ENCODE peak calls at places on chromosomes 3 and 15, in eight cellular contexts. One of them, this sample, is unnamed.

GRCh38 chr3:43178891-43179366 is 73.0 kb upstream of the POMGNT2 start:
- DNase-seq in nephron progenitor cell: no peak
- DNase-seq in fibroblast of lung: peak; percentile 74
- DNase-seq in body of pancreas: peak; percentile 64
- DNase-seq in mammary epithelial cell: peak; percentile 75
- DNase-seq in endothelial cell: no peak
- DNase-seq in progenitor cell of endocrine pancreas: no peak
- DNase-seq in stomach: peak; percentile 43
- DNase-seq in this sample: peak; percentile 86

GRCh38 chr3:42204867-42205599 is 61.0 kb downstream of the CCK start:
- DNase-seq in endothelial cell: no peak
- DNase-seq in fibroblast of lung: no peak
- DNase-seq in stomach: no peak
- DNase-seq in mammary epithelial cell: no peak
- DNase-seq in body of pancreas: no peak
- DNase-seq in progenitor cell of endocrine pancreas: no peak
- DNase-seq in nephron progenitor cell: no peak
- DNase-seq in this sample: no peak

GRCh38 chr15:101805605-101806345 is 2.5 kb downstream of the OR4F6 start:
- DNase-seq in nephron progenitor cell: no peak
- DNase-seq in body of pancreas: no peak
- DNase-seq in stomach: no peak
- DNase-seq in fibroblast of lung: no peak
- DNase-seq in endothelial cell: no peak
- DNase-seq in mammary epithelial cell: peak; percentile 68
- DNase-seq in progenitor cell of endocrine pancreas: no peak
- DNase-seq in this sample: peak; percentile 29

GRCh38 chr3:58528629-58529028 is 8.4 kb downstream of the ACOX2 start:
- DNase-seq in progenitor cell of endocrine pancreas: no peak
- DNase-seq in stomach: peak; percentile 88
- DNase-seq in fibroblast of lung: peak; percentile 72
- DNase-seq in nephron progenitor cell: no peak
- DNase-seq in endothelial cell: no peak
- DNase-seq in mammary epithelial cell: peak; percentile 69
- DNase-seq in body of pancreas: peak; percentile 90
- DNase-seq in this sample: peak; percentile 71

GRCh38 chr15:65906396-65906795 is 37.1 kb downstream of the RAB11A start:
- DNase-seq in progenitor cell of endocrine pancreas: no peak
- DNase-seq in mammary epithelial cell: peak; percentile 56
- DNase-seq in endothelial cell: no peak
- DNase-seq in nephron progenitor cell: no peak
- DNase-seq in body of pancreas: no peak
- DNase-seq in stomach: no peak
- DNase-seq in fibroblast of lung: no peak
- DNase-seq in this sample: peak; percentile 76

GRCh38 chr15:68268405-68268804 is 9.1 kb upstream of the FEM1B start:
- DNase-seq in endothelial cell: no peak
- DNase-seq in fibroblast of lung: no peak
- DNase-seq in body of pancreas: no peak
- DNase-seq in stomach: no peak
- DNase-seq in progenitor cell of endocrine pancreas: no peak
- DNase-seq in mammary epithelial cell: peak; percentile 92
- DNase-seq in nephron progenitor cell: no peak
- DNase-seq in this sample: peak; percentile 92

GRCh38 chr15:35060591-35060990 is 24.5 kb downstream of the NANOGP8 start:
- DNase-seq in body of pancreas: no peak
- DNase-seq in stomach: no peak
- DNase-seq in nephron progenitor cell: no peak
- DNase-seq in endothelial cell: no peak
- DNase-seq in mammary epithelial cell: no peak
- DNase-seq in progenitor cell of endocrine pancreas: no peak
- DNase-seq in fibroblast of lung: no peak
- DNase-seq in this sample: no peak

GRCh38 chr3:194137314-194138097 is 1.6 kb downstream of the HES1 start:
- DNase-seq in endothelial cell: peak; percentile 50
- DNase-seq in fibroblast of lung: no peak
- DNase-seq in nephron progenitor cell: peak; percentile 66
- DNase-seq in body of pancreas: peak; percentile 87
- DNase-seq in stomach: peak; percentile 77
- DNase-seq in mammary epithelial cell: peak; percentile 64
- DNase-seq in progenitor cell of endocrine pancreas: peak; percentile 49
- DNase-seq in this sample: peak; percentile 51

GRCh38 chr15:48590704-48591103 is 54.8 kb downstream of the FBN1 start:
- DNase-seq in fibroblast of lung: no peak
- DNase-seq in mammary epithelial cell: no peak
- DNase-seq in nephron progenitor cell: no peak
- DNase-seq in stomach: no peak
- DNase-seq in progenitor cell of endocrine pancreas: no peak
- DNase-seq in endothelial cell: no peak
- DNase-seq in body of pancreas: no peak
- DNase-seq in this sample: no peak

DNA sequence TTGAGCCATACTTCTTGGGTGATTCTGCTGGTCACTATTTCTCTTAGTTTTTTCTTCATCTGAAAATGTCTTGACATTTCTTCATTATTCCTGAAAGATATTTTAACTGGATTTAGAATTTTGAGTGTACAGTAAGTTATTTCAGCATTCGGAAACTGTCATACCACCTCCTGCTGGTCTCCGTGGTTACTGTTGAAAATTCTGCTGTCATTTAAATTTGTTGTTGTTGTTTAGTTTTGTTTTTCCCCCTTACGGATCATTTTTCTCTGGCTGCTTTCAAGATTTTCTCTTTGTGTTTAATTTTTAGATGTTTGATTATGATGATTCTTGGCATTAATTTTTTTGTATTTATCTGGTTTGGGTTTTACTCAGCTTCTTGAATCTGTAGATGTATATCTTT is 100.5 kb downstream of the CHRNA7 start:
- DNase-seq in body of pancreas: no peak
- DNase-seq in endothelial cell: no peak
- DNase-seq in fibroblast of lung: no peak
- DNase-seq in progenitor cell of endocrine pancreas: no peak
- DNase-seq in stomach: no peak
- DNase-seq in nephron progenitor cell: no peak
- DNase-seq in mammary epithelial cell: no peak
- DNase-seq in this sample: no peak
- TF ChIP-seq CTCF in body of pancreas: no peak
- TF ChIP-seq CTCF in endothelial cell: peak; percentile 51
- TF ChIP-seq CTCF in fibroblast of lung: no peak
- TF ChIP-seq CTCF in progenitor cell of endocrine pancreas: peak; percentile 28
- TF ChIP-seq CTCF in stomach: no peak
- TF ChIP-seq CTCF in nephron progenitor cell: no peak
- TF ChIP-seq CTCF in mammary epithelial cell: no peak
- TF ChIP-seq CTCF in this sample: no peak

DNA sequence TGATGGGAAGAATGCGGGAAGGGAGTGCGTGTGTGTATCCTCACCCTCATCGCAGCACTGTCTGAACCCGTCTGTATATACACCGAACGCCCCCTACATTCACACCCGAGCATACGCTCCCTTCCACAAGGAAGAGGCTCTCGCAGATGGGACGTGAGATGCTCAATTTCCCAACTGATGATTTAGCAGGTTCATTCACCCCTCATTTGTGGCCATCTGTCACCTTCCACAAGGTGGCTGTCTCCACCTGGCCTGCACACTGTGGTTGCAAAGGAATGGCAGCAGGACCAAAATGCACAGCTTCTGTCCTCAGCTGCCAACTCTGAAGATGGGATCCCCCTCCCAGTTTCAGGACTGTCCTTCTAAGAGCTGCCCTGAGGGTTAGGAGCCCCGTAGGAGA is 19.4 kb upstream of the SLC6A1 start:
- DNase-seq in body of pancreas: no peak
- DNase-seq in mammary epithelial cell: no peak
- DNase-seq in endothelial cell: no peak
- DNase-seq in nephron progenitor cell: no peak
- DNase-seq in stomach: no peak
- DNase-seq in progenitor cell of endocrine pancreas: no peak
- DNase-seq in fibroblast of lung: no peak
- DNase-seq in this sample: no peak
- TF ChIP-seq CTCF in body of pancreas: no peak
- TF ChIP-seq CTCF in mammary epithelial cell: no peak
- TF ChIP-seq CTCF in endothelial cell: no peak
- TF ChIP-seq CTCF in nephron progenitor cell: no peak
- TF ChIP-seq CTCF in stomach: no peak
- TF ChIP-seq CTCF in progenitor cell of endocrine pancreas: no peak
- TF ChIP-seq CTCF in fibroblast of lung: no peak
- TF ChIP-seq CTCF in this sample: no peak

GRCh38 chr3:52383446-52383845 is 61.5 kb downstream of the SEMA3G start:
- DNase-seq in endothelial cell: no peak
- DNase-seq in mammary epithelial cell: no peak
- DNase-seq in stomach: no peak
- DNase-seq in progenitor cell of endocrine pancreas: no peak
- DNase-seq in fibroblast of lung: no peak
- DNase-seq in body of pancreas: no peak
- DNase-seq in nephron progenitor cell: no peak
- DNase-seq in this sample: no peak

GRCh38 chr3:52384009-52384761 is 60.7 kb downstream of the SEMA3G start:
- DNase-seq in stomach: no peak
- DNase-seq in endothelial cell: no peak
- DNase-seq in nephron progenitor cell: no peak
- DNase-seq in fibroblast of lung: no peak
- DNase-seq in body of pancreas: no peak
- DNase-seq in progenitor cell of endocrine pancreas: no peak
- DNase-seq in mammary epithelial cell: no peak
- DNase-seq in this sample: no peak

GRCh38 chr3:52387481-52387880 is 57.4 kb downstream of the SEMA3G start:
- DNase-seq in nephron progenitor cell: no peak
- DNase-seq in mammary epithelial cell: no peak
- DNase-seq in fibroblast of lung: no peak
- DNase-seq in stomach: no peak
- DNase-seq in progenitor cell of endocrine pancreas: no peak
- DNase-seq in body of pancreas: no peak
- DNase-seq in endothelial cell: no peak
- DNase-seq in this sample: no peak

GRCh38 chr3:52388348-52388821 is 56.5 kb downstream of the SEMA3G start:
- DNase-seq in endothelial cell: peak; percentile 28
- DNase-seq in mammary epithelial cell: no peak
- DNase-seq in fibroblast of lung: no peak
- DNase-seq in stomach: no peak
- DNase-seq in nephron progenitor cell: no peak
- DNase-seq in body of pancreas: no peak
- DNase-seq in progenitor cell of endocrine pancreas: no peak
- DNase-seq in this sample: no peak

DNA sequence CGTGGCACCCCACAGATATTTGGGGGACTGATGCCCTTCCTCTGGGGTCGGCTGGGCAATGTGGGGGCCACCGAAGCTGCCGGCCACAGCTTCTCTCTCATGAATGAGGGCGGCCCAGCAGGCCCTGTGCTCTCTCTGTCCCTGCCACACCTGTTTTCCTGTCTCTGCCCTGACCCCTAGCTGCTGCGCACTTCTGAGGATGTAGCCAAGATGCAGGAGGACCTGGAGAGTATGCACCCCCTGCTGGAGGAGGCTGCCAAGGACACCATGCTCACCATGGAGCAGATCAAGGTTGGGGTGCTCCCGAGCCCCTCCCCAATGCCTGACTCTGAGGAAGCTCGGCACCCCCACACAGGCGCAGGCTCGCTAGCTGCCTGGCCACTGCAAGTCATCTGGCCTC is 59.7 kb downstream of the SEMA3G start:
- DNase-seq in mammary epithelial cell: no peak
- DNase-seq in stomach: no peak
- DNase-seq in progenitor cell of endocrine pancreas: peak; percentile 42
- DNase-seq in body of pancreas: no peak
- DNase-seq in nephron progenitor cell: peak; percentile 73
- DNase-seq in fibroblast of lung: peak; percentile 30
- DNase-seq in endothelial cell: peak; percentile 74
- DNase-seq in this sample: peak; percentile 63
- TF ChIP-seq CTCF in mammary epithelial cell: peak; percentile 46
- TF ChIP-seq CTCF in stomach: no peak
- TF ChIP-seq CTCF in progenitor cell of endocrine pancreas: peak; percentile 70
- TF ChIP-seq CTCF in body of pancreas: no peak
- TF ChIP-seq CTCF in nephron progenitor cell: peak; percentile 69
- TF ChIP-seq CTCF in fibroblast of lung: peak; percentile 38
- TF ChIP-seq CTCF in endothelial cell: peak; percentile 60
- TF ChIP-seq CTCF in this sample: peak; percentile 67

GRCh38 chr3:196202516-196202970 is 8.7 kb downstream of the ZDHHC19 start:
- DNase-seq in body of pancreas: no peak
- DNase-seq in stomach: no peak
- DNase-seq in fibroblast of lung: peak; percentile 42
- DNase-seq in mammary epithelial cell: no peak
- DNase-seq in progenitor cell of endocrine pancreas: no peak
- DNase-seq in nephron progenitor cell: no peak
- DNase-seq in endothelial cell: no peak
- DNase-seq in this sample: no peak

GRCh38 chr3:196197524-196197923 is 13.7 kb downstream of the ZDHHC19 start:
- DNase-seq in body of pancreas: no peak
- DNase-seq in progenitor cell of endocrine pancreas: no peak
- DNase-seq in endothelial cell: no peak
- DNase-seq in mammary epithelial cell: no peak
- DNase-seq in nephron progenitor cell: no peak
- DNase-seq in stomach: no peak
- DNase-seq in fibroblast of lung: no peak
- DNase-seq in this sample: no peak

GRCh38 chr3:196198081-196198675 is 13.0 kb downstream of the ZDHHC19 start:
- DNase-seq in body of pancreas: no peak
- DNase-seq in nephron progenitor cell: no peak
- DNase-seq in fibroblast of lung: no peak
- DNase-seq in endothelial cell: no peak
- DNase-seq in mammary epithelial cell: no peak
- DNase-seq in progenitor cell of endocrine pancreas: no peak
- DNase-seq in stomach: no peak
- DNase-seq in this sample: no peak

GRCh38 chr3:196195664-196196255 is 15.4 kb downstream of the ZDHHC19 start:
- DNase-seq in stomach: no peak
- DNase-seq in progenitor cell of endocrine pancreas: no peak
- DNase-seq in body of pancreas: no peak
- DNase-seq in mammary epithelial cell: no peak
- DNase-seq in endothelial cell: no peak
- DNase-seq in fibroblast of lung: no peak
- DNase-seq in nephron progenitor cell: no peak
- DNase-seq in this sample: no peak

GRCh38 chr3:196198771-196199753 is 12.1 kb downstream of the ZDHHC19 start:
- DNase-seq in stomach: no peak
- DNase-seq in fibroblast of lung: no peak
- DNase-seq in mammary epithelial cell: no peak
- DNase-seq in body of pancreas: no peak
- DNase-seq in nephron progenitor cell: no peak
- DNase-seq in progenitor cell of endocrine pancreas: no peak
- DNase-seq in endothelial cell: no peak
- DNase-seq in this sample: peak; percentile 26
- TF ChIP-seq CTCF in stomach: no peak
- TF ChIP-seq CTCF in fibroblast of lung: no peak
- TF ChIP-seq CTCF in mammary epithelial cell: peak; percentile 42
- TF ChIP-seq CTCF in body of pancreas: no peak
- TF ChIP-seq CTCF in nephron progenitor cell: no peak
- TF ChIP-seq CTCF in progenitor cell of endocrine pancreas: no peak
- TF ChIP-seq CTCF in endothelial cell: no peak
- TF ChIP-seq CTCF in this sample: peak; percentile 20

GRCh38 chr3:180871901-180872300 is 40.6 kb upstream of the FXR1 start:
- DNase-seq in mammary epithelial cell: no peak
- DNase-seq in endothelial cell: no peak
- DNase-seq in progenitor cell of endocrine pancreas: no peak
- DNase-seq in nephron progenitor cell: no peak
- DNase-seq in body of pancreas: no peak
- DNase-seq in fibroblast of lung: peak; percentile 82
- DNase-seq in stomach: no peak
- DNase-seq in this sample: peak; percentile 10

GRCh38 chr3:180875071-180875698 is 37.3 kb upstream of the FXR1 start:
- DNase-seq in progenitor cell of endocrine pancreas: no peak
- DNase-seq in nephron progenitor cell: no peak
- DNase-seq in mammary epithelial cell: no peak
- DNase-seq in body of pancreas: no peak
- DNase-seq in endothelial cell: no peak
- DNase-seq in stomach: no peak
- DNase-seq in fibroblast of lung: no peak
- DNase-seq in this sample: no peak

GRCh38 chr3:180870008-180870733 is 42.3 kb upstream of the FXR1 start:
- DNase-seq in progenitor cell of endocrine pancreas: no peak
- DNase-seq in nephron progenitor cell: peak; percentile 57
- DNase-seq in fibroblast of lung: peak; percentile 70
- DNase-seq in endothelial cell: peak; percentile 43
- DNase-seq in stomach: no peak
- DNase-seq in mammary epithelial cell: peak; percentile 8
- DNase-seq in body of pancreas: peak; percentile 29
- DNase-seq in this sample: peak; percentile 6
- TF ChIP-seq CTCF in progenitor cell of endocrine pancreas: peak; percentile 19
- TF ChIP-seq CTCF in nephron progenitor cell: no peak
- TF ChIP-seq CTCF in fibroblast of lung: no peak
- TF ChIP-seq CTCF in endothelial cell: no peak
- TF ChIP-seq CTCF in stomach: no peak
- TF ChIP-seq CTCF in mammary epithelial cell: no peak
- TF ChIP-seq CTCF in body of pancreas: no peak
- TF ChIP-seq CTCF in this sample: peak; percentile 13